ENCODE peak calls at places on chromosomes 16 and 17, in eight cellular contexts. E is lower leg skin; Y is neural crest cell; N is breast epithelium; L is M059J; V is cerebellar nuclear complex; O is activated CD4-positive, alpha-beta T cell treated with anti-CD3 and anti-CD28 coated beads for 24 hours; Z is stimulated activated CD8-positive, alpha-beta memory T cell treated with anti-CD3 and anti-CD28 coated beads, Interleukin-15, amount 100 ng/mL, for 24 hours. S is an unnamed sample.

GRCh38 chr16:56481468-56482112 is 30.2 kb downstream of the OGFOD1 start:
- DNase-seq in V (no peak), E (no peak), L (peak), Y (no peak), Z (no peak), N (no peak), O (no peak), S (no peak)

GRCh38 chr17:49315974-49316570 is 46.0 kb downstream of the ZNF652 start:
- DNase-seq in Z (no peak), N (no peak), O (no peak), L (peak), Y (no peak), V (no peak), E (no peak), S (no peak)

GRCh38 chr16:10577305-10578202 is 2.8 kb downstream of the EMP2 start:
- DNase-seq in Z (no peak), N (no peak), E (peak), V (no peak), O (no peak), L (peak), Y (no peak), S (no peak)

GRCh38 chr16:1773703-1774455 is 945 bp upstream of the MRPS34 start:
- DNase-seq in Y (no peak), N (peak), L (peak), O (no peak), Z (no peak), E (no peak), V (no peak), S (no peak)

GRCh38 chr17:67050476-67051154 is 6.3 kb downstream of the CACNG1 start:
- DNase-seq in O (no peak), Y (no peak), N (no peak), E (peak), V (no peak), L (no peak), Z (no peak), S (peak)

GRCh38 chr16:6165330-6165984 is 1067.9 kb upstream of the EEF2KMT start:
- DNase-seq in O (no peak), L (peak), Y (no peak), Z (no peak), V (no peak), E (no peak), N (no peak), S (no peak)

GRCh38 chr16:11841026-11841425 is 10.3 kb downstream of the RSL1D1 start:
- DNase-seq in L (no peak), N (no peak), Z (no peak), Y (no peak), O (no peak), V (no peak), E (no peak), S (no peak)

GRCh38 chr16:70548936-70549335 is 25.3 kb downstream of the SF3B3 start:
- DNase-seq in L (no peak), Y (no peak), N (no peak), V (no peak), O (no peak), Z (no peak), E (no peak), S (no peak)

GRCh38 chr16:12994402-12994801 is 93.0 kb downstream of the SHISA9 start:
- DNase-seq in Y (no peak), Z (no peak), L (no peak), O (no peak), V (no peak), N (no peak), E (no peak), S (no peak)

GRCh38 chr16:48138543-48138942 is 17.2 kb downstream of the ABCC12 start:
- DNase-seq in V (no peak), O (no peak), Y (no peak), E (no peak), N (no peak), L (no peak), Z (no peak), S (no peak)

GRCh38 chr16:72913551-72913950 is 134.4 kb downstream of the ZFHX3 start:
- DNase-seq in O (no peak), N (no peak), L (no peak), Z (no peak), E (no peak), V (no peak), Y (no peak), S (no peak)

GRCh38 chr16:88963583-88963982 is 13.4 kb downstream of the CBFA2T3 start:
- DNase-seq in V (no peak), Z (no peak), L (peak), O (no peak), N (no peak), E (no peak), Y (no peak), S (no peak)

GRCh38 chr17:5272313-5272712 is 9.8 kb upstream of the RABEP1 start:
- DNase-seq in Y (no peak), O (peak), Z (no peak), L (no peak), E (peak), N (no peak), V (no peak), S (no peak)

GRCh38 chr17:1252203-1252608 is 18.0 kb upstream of the BHLHA9 start:
- DNase-seq in O (no peak), N (no peak), L (no peak), E (no peak), V (no peak), Y (no peak), Z (no peak), S (no peak)

GRCh38 chr16:3131755-3132377 is 3.0 kb upstream of the ZNF213 start:
- DNase-seq in Y (peak), L (peak), V (no peak), O (no peak), Z (no peak), E (no peak), N (no peak), S (no peak)

GRCh38 chr17:55570360-55570759 is 59.1 kb upstream of the SMIM36 start:
- DNase-seq in V (no peak), L (peak), N (no peak), Z (no peak), O (no peak), E (no peak), Y (no peak), S (no peak)

GRCh38 chr17:230371-230770 is 48.9 kb upstream of the DOC2B start:
- DNase-seq in Z (no peak), L (no peak), N (no peak), O (no peak), E (peak), Y (no peak), V (no peak), S (no peak)

GRCh38 chr17:48522031-48522593 is 8.7 kb downstream of the HOXB1 start:
- DNase-seq in Z (no peak), L (peak), E (no peak), Y (no peak), N (peak), O (no peak), V (no peak), S (no peak)

GRCh38 chr17:1620486-1620885 is 8.1 kb downstream of the SLC43A2 start:
- DNase-seq in L (no peak), Z (no peak), N (no peak), E (no peak), O (no peak), V (no peak), Y (no peak), S (no peak)

GRCh38 chr17:44854201-44854600 is 6.5 kb downstream of the HIGD1B start:
- DNase-seq in Y (no peak), V (no peak), N (no peak), E (no peak), Z (no peak), O (no peak), L (no peak), S (no peak)

GRCh38 chr17:40157972-40158371 is 17.6 kb downstream of the CASC3 start:
- DNase-seq in O (no peak), Y (no peak), L (no peak), V (no peak), E (no peak), Z (no peak), N (no peak), S (no peak)